ENCODE peak calls at places on chromosomes 4 and X, in six cellular contexts. One of them, this sample, is unnamed.

GRCh38 chrX:3576886-3577516 is 136.4 kb downstream of the PRKX start:
- DNase-seq in mammary epithelial cell: no peak
- DNase-seq in ovary: no peak
- DNase-seq in SK-N-SH: no peak
- DNase-seq in OCI-LY7: no peak
- DNase-seq in kidney: no peak
- DNase-seq in this sample: no peak

GRCh38 chrX:6226053-6226645 is 2.5 kb downstream of the NLGN4X start:
- DNase-seq in mammary epithelial cell: peak; percentile 15
- DNase-seq in ovary: peak; percentile 33
- DNase-seq in SK-N-SH: peak; percentile 70
- DNase-seq in OCI-LY7: no peak
- DNase-seq in kidney: peak; percentile 55
- DNase-seq in this sample: no peak

GRCh38 chr4:142815834-142816233 is 30.3 kb downstream of the INPP4B start:
- DNase-seq in mammary epithelial cell: peak; percentile 63
- DNase-seq in ovary: no peak
- DNase-seq in SK-N-SH: no peak
- DNase-seq in OCI-LY7: no peak
- DNase-seq in kidney: no peak
- DNase-seq in this sample: peak; percentile 70

GRCh38 chr4:7191546-7192251 is 639 bp upstream of the SORCS2 start:
- DNase-seq in mammary epithelial cell: no peak
- DNase-seq in ovary: peak; percentile 47
- DNase-seq in SK-N-SH: no peak
- DNase-seq in OCI-LY7: no peak
- DNase-seq in kidney: no peak
- DNase-seq in this sample: no peak

GRCh38 chr4:40550900-40551546 is 78.6 kb downstream of the RBM47 start:
- DNase-seq in mammary epithelial cell: peak; percentile 78
- DNase-seq in ovary: no peak
- DNase-seq in SK-N-SH: no peak
- DNase-seq in OCI-LY7: peak; percentile 85
- DNase-seq in kidney: no peak
- DNase-seq in this sample: peak; percentile 77

GRCh38 chrX:114017086-114017485 is 566.8 kb upstream of the HTR2C start:
- DNase-seq in mammary epithelial cell: no peak
- DNase-seq in ovary: no peak
- DNase-seq in SK-N-SH: no peak
- DNase-seq in OCI-LY7: no peak
- DNase-seq in kidney: no peak
- DNase-seq in this sample: no peak

GRCh38 chrX:33379839-33380238 is 168.5 kb upstream of the DMD start:
- DNase-seq in mammary epithelial cell: peak; percentile 1
- DNase-seq in ovary: no peak
- DNase-seq in SK-N-SH: no peak
- DNase-seq in OCI-LY7: no peak
- DNase-seq in kidney: no peak
- DNase-seq in this sample: peak; percentile 5

GRCh38 chr4:118740869-118741268 is 55.7 kb downstream of the METTL14 start:
- DNase-seq in mammary epithelial cell: no peak
- DNase-seq in ovary: no peak
- DNase-seq in SK-N-SH: peak; percentile 10
- DNase-seq in OCI-LY7: peak; percentile 58
- DNase-seq in kidney: no peak
- DNase-seq in this sample: peak; percentile 28

GRCh38 chr4:38574559-38575333 is 89.3 kb upstream of the KLF3 start:
- DNase-seq in mammary epithelial cell: no peak
- DNase-seq in ovary: no peak
- DNase-seq in SK-N-SH: no peak
- DNase-seq in OCI-LY7: no peak
- DNase-seq in kidney: no peak
- DNase-seq in this sample: no peak

GRCh38 chr4:71732706-71733105 is 51.2 kb downstream of the GC start:
- DNase-seq in mammary epithelial cell: peak; percentile 11
- DNase-seq in ovary: no peak
- DNase-seq in SK-N-SH: peak; percentile 2
- DNase-seq in OCI-LY7: peak; percentile 3
- DNase-seq in kidney: no peak
- DNase-seq in this sample: peak; percentile 52

GRCh38 chr4:13126976-13127910 is 356.9 kb downstream of the RAB28 start:
- DNase-seq in mammary epithelial cell: no peak
- DNase-seq in ovary: no peak
- DNase-seq in SK-N-SH: no peak
- DNase-seq in OCI-LY7: no peak
- DNase-seq in kidney: no peak
- DNase-seq in this sample: no peak

DNA sequence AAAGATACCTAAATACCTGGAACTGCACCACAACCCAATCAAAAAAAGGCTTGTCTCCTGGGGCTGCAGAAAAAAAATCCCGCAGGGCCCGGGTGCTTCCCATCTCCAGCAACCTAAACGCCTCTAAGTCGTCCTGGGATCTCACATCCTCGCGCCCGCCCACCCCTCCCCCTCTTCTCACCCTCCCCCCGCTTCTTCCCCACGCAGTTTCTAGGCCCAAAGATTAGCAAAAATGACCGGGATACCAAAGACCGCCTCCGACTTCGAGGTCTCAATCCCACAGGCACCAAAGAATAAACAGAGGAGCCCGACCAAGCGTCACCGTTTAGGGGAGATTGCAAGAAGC is 643 bp downstream of the ATRX start:
- DNase-seq in mammary epithelial cell: peak; percentile 16
- DNase-seq in ovary: peak; percentile 35
- DNase-seq in SK-N-SH: peak; percentile 74
- DNase-seq in OCI-LY7: peak; percentile 20
- DNase-seq in kidney: no peak
- DNase-seq in this sample: peak; percentile 3
- H3K4me3 ChIP-seq in mammary epithelial cell: peak overlapping the region; percentile 80
- H3K4me3 ChIP-seq in ovary: peak overlapping the region; percentile 41
- H3K4me3 ChIP-seq in SK-N-SH: peak overlapping the region; percentile 91
- H3K4me3 ChIP-seq in OCI-LY7: peak overlapping the region; percentile 91
- H3K4me3 ChIP-seq in kidney: peak overlapping the region; percentile 76
- H3K4me3 ChIP-seq in this sample: peak overlapping the region; percentile 72

DNA sequence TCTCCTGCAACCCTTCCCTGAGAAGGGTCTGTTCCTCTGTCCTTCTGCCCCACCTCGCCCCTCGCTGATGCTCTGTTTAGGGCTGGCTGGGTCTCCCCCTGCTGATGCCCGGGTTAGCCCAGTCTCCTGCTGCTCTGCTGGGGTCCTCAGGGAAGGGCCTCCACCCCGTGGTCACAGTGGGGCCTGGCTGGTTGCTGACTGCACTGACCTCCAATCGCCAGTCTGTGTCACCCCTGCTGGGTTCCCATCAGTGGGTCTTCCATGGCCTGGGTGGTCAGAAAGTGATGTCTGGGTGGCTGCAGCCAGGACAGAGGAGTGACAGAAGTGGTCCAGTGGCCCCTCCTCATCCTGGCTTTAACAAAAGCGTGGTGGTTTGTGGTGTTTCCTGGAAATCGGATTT is 44.7 kb downstream of the EVC start:
- DNase-seq in mammary epithelial cell: no peak
- DNase-seq in ovary: no peak
- DNase-seq in SK-N-SH: no peak
- DNase-seq in OCI-LY7: no peak
- DNase-seq in kidney: no peak
- DNase-seq in this sample: no peak
- H3K36me3 ChIP-seq in mammary epithelial cell: peaks cover 9% of the 10 kb centered on the region
- H3K36me3 ChIP-seq in ovary: peaks cover 5% of the 10 kb centered on the region
- H3K36me3 ChIP-seq in SK-N-SH: peaks cover 17% of the 10 kb centered on the region
- H3K36me3 ChIP-seq in OCI-LY7: no peaks in the 10 kb centered on the region
- H3K36me3 ChIP-seq in kidney: peaks cover 49% of the 10 kb centered on the region
- H3K36me3 ChIP-seq in this sample: peaks cover 25% of the 10 kb centered on the region

GRCh38 chr4:154743683-154744340 is at the start of gene LRAT:
- DNase-seq in mammary epithelial cell: peak; percentile 89
- DNase-seq in ovary: no peak
- DNase-seq in SK-N-SH: peak; percentile 68
- DNase-seq in OCI-LY7: no peak
- DNase-seq in kidney: peak; percentile 85
- DNase-seq in this sample: peak; percentile 48

GRCh38 chr4:154741131-154741530 is 2.7 kb upstream of the LRAT start:
- DNase-seq in mammary epithelial cell: no peak
- DNase-seq in ovary: no peak
- DNase-seq in SK-N-SH: no peak
- DNase-seq in OCI-LY7: no peak
- DNase-seq in kidney: no peak
- DNase-seq in this sample: no peak

GRCh38 chr4:154741877-154742851 is 1.6 kb upstream of the LRAT start:
- DNase-seq in mammary epithelial cell: no peak
- DNase-seq in ovary: no peak
- DNase-seq in SK-N-SH: peak; percentile 30
- DNase-seq in OCI-LY7: no peak
- DNase-seq in kidney: no peak
- DNase-seq in this sample: no peak

GRCh38 chr4:154740462-154740861 is 3.3 kb upstream of the LRAT start:
- DNase-seq in mammary epithelial cell: no peak
- DNase-seq in ovary: no peak
- DNase-seq in SK-N-SH: no peak
- DNase-seq in OCI-LY7: no peak
- DNase-seq in kidney: no peak
- DNase-seq in this sample: no peak

GRCh38 chr4:154744341-154744948 is 645 bp downstream of the LRAT start:
- DNase-seq in mammary epithelial cell: no peak
- DNase-seq in ovary: no peak
- DNase-seq in SK-N-SH: no peak
- DNase-seq in OCI-LY7: no peak
- DNase-seq in kidney: no peak
- DNase-seq in this sample: no peak
- TF ChIP-seq CTCF in mammary epithelial cell: no peak
- TF ChIP-seq CTCF in ovary: no peak
- TF ChIP-seq CTCF in SK-N-SH: no peak
- TF ChIP-seq CTCF in OCI-LY7: no peak
- TF ChIP-seq CTCF in kidney: no peak
- TF ChIP-seq CTCF in this sample: no peak

GRCh38 chr4:182265881-182266280 is 22.7 kb downstream of the TENM3 start:
- DNase-seq in mammary epithelial cell: no peak
- DNase-seq in ovary: no peak
- DNase-seq in SK-N-SH: no peak
- DNase-seq in OCI-LY7: peak; percentile 2
- DNase-seq in kidney: no peak
- DNase-seq in this sample: no peak

GRCh38 chr4:182263562-182263961 is 20.4 kb downstream of the TENM3 start:
- DNase-seq in mammary epithelial cell: no peak
- DNase-seq in ovary: no peak
- DNase-seq in SK-N-SH: no peak
- DNase-seq in OCI-LY7: no peak
- DNase-seq in kidney: no peak
- DNase-seq in this sample: no peak

GRCh38 chr4:182267048-182267447 is 23.8 kb downstream of the TENM3 start:
- DNase-seq in mammary epithelial cell: no peak
- DNase-seq in ovary: no peak
- DNase-seq in SK-N-SH: no peak
- DNase-seq in OCI-LY7: no peak
- DNase-seq in kidney: no peak
- DNase-seq in this sample: no peak

GRCh38 chr4:182261651-182262223 is 18.5 kb downstream of the TENM3 start:
- DNase-seq in mammary epithelial cell: peak; percentile 57
- DNase-seq in ovary: no peak
- DNase-seq in SK-N-SH: no peak
- DNase-seq in OCI-LY7: no peak
- DNase-seq in kidney: no peak
- DNase-seq in this sample: no peak

DNA sequence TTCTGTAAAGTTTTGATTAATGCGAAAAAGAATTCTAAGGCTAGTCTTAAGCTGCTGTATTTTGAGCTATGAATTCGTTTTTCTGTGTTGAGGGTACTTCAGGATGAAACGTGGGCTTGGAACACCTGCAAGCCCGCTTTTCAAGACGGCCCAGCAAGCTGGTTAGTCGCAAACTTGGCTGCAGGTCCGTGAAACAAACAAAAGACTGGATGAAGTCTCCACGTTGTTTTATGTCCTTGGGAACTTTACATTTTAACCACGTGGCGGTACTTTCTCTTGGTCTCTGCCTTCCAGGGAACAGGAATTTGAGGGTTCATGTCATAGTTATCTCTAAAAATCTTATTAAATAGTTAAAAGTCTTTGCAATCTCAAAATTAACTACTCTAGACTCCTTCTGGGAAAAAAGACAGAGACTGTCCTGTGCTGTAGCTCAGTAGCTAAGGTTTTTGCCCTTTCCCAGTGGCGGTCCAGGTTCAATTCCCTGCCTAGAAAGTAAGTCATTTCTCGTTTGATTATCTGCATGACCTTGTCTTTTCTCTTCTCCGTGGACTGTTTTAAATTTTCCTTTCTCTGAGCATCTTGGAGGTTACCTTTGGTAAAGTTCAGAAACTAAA is 21.0 kb downstream of the TENM3 start:
- DNase-seq in mammary epithelial cell: no peak
- DNase-seq in ovary: no peak
- DNase-seq in SK-N-SH: no peak
- DNase-seq in OCI-LY7: no peak
- DNase-seq in kidney: no peak
- DNase-seq in this sample: no peak
- H3K4me3 ChIP-seq in mammary epithelial cell: no peak overlapping the region
- H3K4me3 ChIP-seq in ovary: no peak overlapping the region
- H3K4me3 ChIP-seq in SK-N-SH: no peak overlapping the region
- H3K4me3 ChIP-seq in OCI-LY7: no peak overlapping the region
- H3K4me3 ChIP-seq in kidney: no peak overlapping the region
- H3K4me3 ChIP-seq in this sample: no peak overlapping the region

GRCh38 chr4:150805183-150806025 is 209.7 kb downstream of the LRBA start:
- DNase-seq in mammary epithelial cell: no peak
- DNase-seq in ovary: no peak
- DNase-seq in SK-N-SH: no peak
- DNase-seq in OCI-LY7: no peak
- DNase-seq in kidney: no peak
- DNase-seq in this sample: no peak
- H3K36me3 ChIP-seq in mammary epithelial cell: peaks cover 4% of the 10 kb centered on the region
- H3K36me3 ChIP-seq in ovary: no peaks in the 10 kb centered on the region
- H3K36me3 ChIP-seq in SK-N-SH: no peaks in the 10 kb centered on the region
- H3K36me3 ChIP-seq in OCI-LY7: peaks cover 4% of the 10 kb centered on the region
- H3K36me3 ChIP-seq in kidney: no peaks in the 10 kb centered on the region
- H3K36me3 ChIP-seq in this sample: no peaks in the 10 kb centered on the region

GRCh38 chrX:10395179-10395578 is 225.2 kb downstream of the MID1 start:
- DNase-seq in mammary epithelial cell: no peak
- DNase-seq in ovary: no peak
- DNase-seq in SK-N-SH: no peak
- DNase-seq in OCI-LY7: no peak
- DNase-seq in kidney: no peak
- DNase-seq in this sample: no peak
- TF ChIP-seq CTCF in mammary epithelial cell: no peak
- TF ChIP-seq CTCF in ovary: no peak
- TF ChIP-seq CTCF in SK-N-SH: no peak
- TF ChIP-seq CTCF in OCI-LY7: no peak
- TF ChIP-seq CTCF in kidney: no peak
- TF ChIP-seq CTCF in this sample: no peak

GRCh38 chrX:19563746-19564145 is 48.4 kb upstream of the MAP3K15 start:
- DNase-seq in mammary epithelial cell: no peak
- DNase-seq in ovary: no peak
- DNase-seq in SK-N-SH: no peak
- DNase-seq in OCI-LY7: peak; percentile 10
- DNase-seq in kidney: no peak
- DNase-seq in this sample: no peak
- H3K4me3 ChIP-seq in mammary epithelial cell: no peak overlapping the region
- H3K4me3 ChIP-seq in ovary: no peak overlapping the region
- H3K4me3 ChIP-seq in SK-N-SH: no peak overlapping the region
- H3K4me3 ChIP-seq in OCI-LY7: no peak overlapping the region
- H3K4me3 ChIP-seq in kidney: no peak overlapping the region
- H3K4me3 ChIP-seq in this sample: no peak overlapping the region

GRCh38 chrX:48975541-48975940 is 3.9 kb upstream of the KCND1 start:
- DNase-seq in mammary epithelial cell: no peak
- DNase-seq in ovary: no peak
- DNase-seq in SK-N-SH: no peak
- DNase-seq in OCI-LY7: no peak
- DNase-seq in kidney: no peak
- DNase-seq in this sample: no peak
- H3K36me3 ChIP-seq in mammary epithelial cell: peaks cover 3% of the 10 kb centered on the region
- H3K36me3 ChIP-seq in ovary: no peaks in the 10 kb centered on the region
- H3K36me3 ChIP-seq in SK-N-SH: peaks cover 24% of the 10 kb centered on the region
- H3K36me3 ChIP-seq in OCI-LY7: peaks cover 41% of the 10 kb centered on the region
- H3K36me3 ChIP-seq in kidney: no peaks in the 10 kb centered on the region
- H3K36me3 ChIP-seq in this sample: no peaks in the 10 kb centered on the region